ENCODE peak calls at places on chromosome 10, in four cellular contexts. One of them, this sample, is unnamed.
A peak's percentile ranks its signal among the peaks of the same experiment; 100 is the strongest.

GRCh38 chr10:3467052-3467906 is 294.7 kb upstream of the PITRM1 start:
- DNase-seq in NCI-H446 treated with DMSO at 0.1 percent for 48 hours: no peak
- DNase-seq in T-helper 2 cell: no peak
- DNase-seq in EL: peak; percentile 96
- DNase-seq in this sample: peak; percentile 77

GRCh38 chr10:129755075-129756020 is 208.7 kb downstream of the EBF3 start:
- DNase-seq in NCI-H446 treated with DMSO at 0.1 percent for 48 hours: no peak
- DNase-seq in T-helper 2 cell: no peak
- DNase-seq in EL: no peak
- DNase-seq in this sample: no peak

GRCh38 chr10:92914478-92915066 is 66.3 kb downstream of the EXOC6 start:
- DNase-seq in NCI-H446 treated with DMSO at 0.1 percent for 48 hours: peak; percentile 1
- DNase-seq in T-helper 2 cell: peak; percentile 12
- DNase-seq in EL: peak; percentile 60
- DNase-seq in this sample: peak; percentile 69

GRCh38 chr10:119090026-119090808 is 9.6 kb upstream of the EIF3A start:
- DNase-seq in NCI-H446 treated with DMSO at 0.1 percent for 48 hours: no peak
- DNase-seq in T-helper 2 cell: peak; percentile 48
- DNase-seq in EL: no peak
- DNase-seq in this sample: no peak

GRCh38 chr10:28343252-28343651 is 40.4 kb upstream of the MPP7 start:
- DNase-seq in NCI-H446 treated with DMSO at 0.1 percent for 48 hours: no peak
- DNase-seq in T-helper 2 cell: no peak
- DNase-seq in EL: no peak
- DNase-seq in this sample: no peak

GRCh38 chr10:114413398-114413797 is 9.1 kb upstream of the AFAP1L2 start:
- DNase-seq in NCI-H446 treated with DMSO at 0.1 percent for 48 hours: peak; percentile 10
- DNase-seq in T-helper 2 cell: no peak
- DNase-seq in EL: peak; percentile 55
- DNase-seq in this sample: no peak

GRCh38 chr10:69389827-69390490 is 26.8 kb downstream of the TACR2 start:
- DNase-seq in NCI-H446 treated with DMSO at 0.1 percent for 48 hours: no peak
- DNase-seq in T-helper 2 cell: no peak
- DNase-seq in EL: peak; percentile 32
- DNase-seq in this sample: peak; percentile 48

GRCh38 chr10:88113232-88113631 is 249.8 kb downstream of the PTEN start:
- DNase-seq in NCI-H446 treated with DMSO at 0.1 percent for 48 hours: no peak
- DNase-seq in T-helper 2 cell: no peak
- DNase-seq in EL: no peak
- DNase-seq in this sample: no peak

GRCh38 chr10:126171555-126171954 is 216.7 kb downstream of the ADAM12 start:
- DNase-seq in NCI-H446 treated with DMSO at 0.1 percent for 48 hours: no peak
- DNase-seq in T-helper 2 cell: no peak
- DNase-seq in EL: peak; percentile 86
- DNase-seq in this sample: peak; percentile 82

GRCh38 chr10:100333821-100334469 is 3.9 kb upstream of the PKD2L1 start:
- DNase-seq in NCI-H446 treated with DMSO at 0.1 percent for 48 hours: no peak
- DNase-seq in T-helper 2 cell: no peak
- DNase-seq in EL: peak; percentile 26
- DNase-seq in this sample: no peak

GRCh38 chr10:13633689-13634088 is 46.9 kb downstream of the PRPF18 start:
- DNase-seq in NCI-H446 treated with DMSO at 0.1 percent for 48 hours: no peak
- DNase-seq in T-helper 2 cell: no peak
- DNase-seq in EL: no peak
- DNase-seq in this sample: no peak

GRCh38 chr10:31319602-31320178 is 674 bp downstream of the ZEB1 start:
- DNase-seq in NCI-H446 treated with DMSO at 0.1 percent for 48 hours: no peak
- DNase-seq in T-helper 2 cell: no peak
- DNase-seq in EL: no peak
- DNase-seq in this sample: peak; percentile 37

GRCh38 chr10:21526184-21526951 is 886 bp upstream of the SKIDA1 start:
- DNase-seq in NCI-H446 treated with DMSO at 0.1 percent for 48 hours: peak; percentile 83
- DNase-seq in T-helper 2 cell: peak; percentile 45
- DNase-seq in EL: peak; percentile 85
- DNase-seq in this sample: peak; percentile 78

GRCh38 chr10:30538086-30538485 is 91.5 kb downstream of the LYZL2 start:
- DNase-seq in NCI-H446 treated with DMSO at 0.1 percent for 48 hours: no peak
- DNase-seq in T-helper 2 cell: no peak
- DNase-seq in EL: peak; percentile 38
- DNase-seq in this sample: no peak

GRCh38 chr10:72259491-72260214 is 14.1 kb upstream of the DDIT4 start:
- DNase-seq in NCI-H446 treated with DMSO at 0.1 percent for 48 hours: no peak
- DNase-seq in T-helper 2 cell: no peak
- DNase-seq in EL: peak; percentile 87
- DNase-seq in this sample: peak; percentile 61

GRCh38 chr10:12337973-12338372 is 11.4 kb upstream of the CAMK1D start:
- DNase-seq in NCI-H446 treated with DMSO at 0.1 percent for 48 hours: no peak
- DNase-seq in T-helper 2 cell: no peak
- DNase-seq in EL: peak; percentile 51
- DNase-seq in this sample: no peak

GRCh38 chr10:63390521-63390920 is 75.3 kb downstream of the JMJD1C start:
- DNase-seq in NCI-H446 treated with DMSO at 0.1 percent for 48 hours: no peak
- DNase-seq in T-helper 2 cell: no peak
- DNase-seq in EL: no peak
- DNase-seq in this sample: no peak

GRCh38 chr10:51100221-51100620 is 25.9 kb downstream of the PRKG1 start:
- DNase-seq in NCI-H446 treated with DMSO at 0.1 percent for 48 hours: no peak
- DNase-seq in T-helper 2 cell: no peak
- DNase-seq in EL: no peak
- DNase-seq in this sample: no peak